ENCODE peak calls at places on chromosomes 6 and 20, in four cellular contexts. T is mucosa of gallbladder; V is upper lobe of left lung; U is stimulated activated CD4-positive, alpha-beta T cell treated with anti-CD3 and anti-CD28 coated beads, Interleukin-2, amount 100 ng/mL, for 48 hours. S is an unnamed sample.

GRCh38 chr6:129287778-129288177 is 404.8 kb downstream of the LAMA2 start:
- DNase-seq in T (no peak), U (no peak), V (no peak), S (no peak)

GRCh38 chr20:15616626-15617025 is 956.6 kb downstream of the KIF16B start:
- DNase-seq in T (no peak), V (no peak), U (no peak), S (no peak)

GRCh38 chr6:83417880-83418663 is 12.8 kb downstream of the ME1 start:
- DNase-seq in U (no peak), T (no peak), V (no peak), S (peak; percentile 73)

GRCh38 chr6:42978487-42978792 is 541 bp downstream of the PEX6 start:
- DNase-seq in V (no peak), U (no peak), T (no peak), S (peak; percentile 34)

GRCh38 chr6:38068854-38069253 is 249.3 kb downstream of the ZFAND3 start:
- DNase-seq in T (no peak), V (no peak), U (no peak), S (no peak)

GRCh38 chr6:27286141-27286540 is 25.9 kb downstream of the POM121L2 start:
- DNase-seq in T (no peak), U (no peak), V (no peak), S (no peak)

GRCh38 chr6:51299649-51300380 is 481.1 kb downstream of the TFAP2B start:
- DNase-seq in U (no peak), T (no peak), V (no peak), S (no peak)

GRCh38 chr6:84638286-84638685 is 126.1 kb downstream of the TBX18 start:
- DNase-seq in T (no peak), V (no peak), U (no peak), S (no peak)

GRCh38 chr6:112237644-112238043 is 16.7 kb downstream of the LAMA4 start:
- DNase-seq in V (no peak), T (no peak), U (no peak), S (no peak)

GRCh38 chr6:49888742-49889431 is 22.6 kb upstream of the CRISP1 start:
- DNase-seq in V (no peak), T (no peak), U (no peak), S (peak; percentile 25)

GRCh38 chr6:169806718-169807117 is 55.3 kb downstream of the ERMARD start:
- DNase-seq in V (no peak), T (no peak), U (no peak), S (no peak)

GRCh38 chr20:44019638-44020335 is 105.1 kb downstream of the TOX2 start:
- DNase-seq in V (no peak), U (no peak), T (no peak), S (no peak)

GRCh38 chr6:1063671-1064355 is 248.1 kb upstream of the FOXQ1 start:
- DNase-seq in T (peak; percentile 59), V (no peak), U (no peak), S (no peak)

GRCh38 chr6:109854541-109855308 is 123.4 kb upstream of the GPR6 start:
- DNase-seq in U (no peak), T (no peak), V (no peak), S (no peak)

GRCh38 chr6:39362487-39362865 is 40.0 kb upstream of the KCNK16 start:
- DNase-seq in U (no peak), V (no peak), T (no peak), S (no peak)

GRCh38 chr6:149176971-149177667 is 140.4 kb upstream of the TAB2 start:
- DNase-seq in U (no peak), V (no peak), T (peak; percentile 69), S (no peak)

GRCh38 chr6:30955367-30956042 is 14.7 kb downstream of the MUCL3 start:
- DNase-seq in T (peak; percentile 69), U (peak; percentile 71), V (peak; percentile 93), S (peak; percentile 74)

GRCh38 chr6:152309648-152310047 is 327.5 kb downstream of the SYNE1 start:
- DNase-seq in V (peak; percentile 51), T (peak; percentile 21), U (peak; percentile 53), S (no peak)

GRCh38 chr6:55293116-55293515 is 34.2 kb upstream of the GFRAL start:
- DNase-seq in U (no peak), V (no peak), T (no peak), S (peak; percentile 9)

GRCh38 chr20:36929691-36930090 is 21.8 kb downstream of the SAMHD1 start:
- DNase-seq in U (no peak), V (no peak), T (no peak), S (no peak)

GRCh38 chr20:4811661-4812181 is 90.0 kb downstream of the PRND start:
- DNase-seq in U (no peak), V (no peak), T (peak; percentile 65), S (peak; percentile 94)

GRCh38 chr6:97626586-97627441 is 343.8 kb upstream of the MMS22L start:
- DNase-seq in U (no peak), T (no peak), V (no peak), S (no peak)

GRCh38 chr6:167711784-167712183 is 114.9 kb upstream of the AFDN start:
- DNase-seq in T (peak; percentile 32), U (no peak), V (no peak), S (no peak)

GRCh38 chr6:34656378-34657036 is 40.1 kb downstream of the ILRUN start:
- DNase-seq in V (no peak), U (peak; percentile 7), T (peak; percentile 50), S (peak; percentile 18)

GRCh38 chr20:45100563-45101245 is at the start of gene KCNS1:
- DNase-seq in T (peak; percentile 53), U (no peak), V (peak; percentile 85), S (peak; percentile 59)

GRCh38 chr6:46993846-46994245 is 48.3 kb downstream of the ADGRF1 start:
- DNase-seq in T (no peak), V (no peak), U (no peak), S (no peak)

GRCh38 chr20:60055740-60056139 is 97.5 kb downstream of the CDH26 start:
- DNase-seq in T (peak; percentile 31), U (peak; percentile 17), V (peak; percentile 35), S (peak; percentile 84)

GRCh38 chr20:4883051-4883450 is 118.3 kb downstream of the SLC23A2 start:
- DNase-seq in U (no peak), V (no peak), T (no peak), S (no peak)

GRCh38 chr6:11333292-11333849 is 100.9 kb upstream of the NEDD9 start:
- DNase-seq in T (no peak), U (no peak), V (peak; percentile 1), S (no peak)

GRCh38 chr6:28401172-28401571 is 1.6 kb upstream of the ZSCAN12 start:
- DNase-seq in V (no peak), U (no peak), T (no peak), S (no peak)

GRCh38 chr6:40348591-40348990 is 238.6 kb downstream of the LRFN2 start:
- DNase-seq in T (no peak), V (no peak), U (no peak), S (no peak)

GRCh38 chr20:2914160-2914559 is 40.9 kb downstream of the PTPRA start:
- DNase-seq in V (no peak), U (no peak), T (peak; percentile 12), S (peak; percentile 35)

GRCh38 chr6:84453499-84453898 is 226.1 kb upstream of the CEP162 start:
- DNase-seq in V (no peak), T (no peak), U (no peak), S (no peak)

GRCh38 chr6:144639654-144640053 is 354.5 kb downstream of the UTRN start:
- DNase-seq in V (no peak), U (no peak), T (no peak), S (no peak)

GRCh38 chr20:59988141-59988540 is 29.9 kb downstream of the CDH26 start:
- DNase-seq in T (peak; percentile 85), U (no peak), V (peak; percentile 2), S (no peak)